ENCODE peak calls at places on chromosome 4, in six cellular contexts. Q is activated CD4-positive, alpha-beta T cell treated with anti-CD3 and anti-CD28 coated beads for 48 hours; E is fibroblast of the conjunctiva; D is NCI-H2081 treated with DMSO at 0.1 percent for 48 hours; V is stimulated activated CD8-positive, alpha-beta memory T cell treated with anti-CD3 and anti-CD28 coated beads, Interleukin-4, amount 100 ng/mL, for 24 hours; R is activated T-cell treated with anti-CD3 and anti-CD28 coated beads, Interleukin-2, amount 50 U/mL, for 72 hours. H is an unnamed sample.

GRCh38 chr4:158411180-158411721 is 110.4 kb upstream of the RXFP1 start:
- DNase-seq in Q (no peak), E (no peak), D (no peak), V (no peak), R (no peak), H (no peak)

GRCh38 chr4:172042714-172043114 is 229.5 kb downstream of the GALNTL6 start:
- DNase-seq in Q (no peak), E (no peak), D (peak; percentile 66), V (no peak), R (no peak), H (no peak)

GRCh38 chr4:114217150-114217817 is 237.8 kb upstream of the ARSJ start:
- DNase-seq in Q (no peak), E (no peak), D (no peak), V (no peak), R (no peak), H (no peak)

GRCh38 chr4:118348886-118349285 is 3.9 kb downstream of the PRSS12 start:
- DNase-seq in Q (no peak), E (no peak), D (no peak), V (no peak), R (no peak), H (no peak)

GRCh38 chr4:8910100-8910821 is 38.6 kb upstream of the HMX1 start:
- DNase-seq in Q (no peak), E (no peak), D (no peak), V (no peak), R (no peak), H (no peak)

GRCh38 chr4:64539234-64539849 is 130.1 kb upstream of the TECRL start:
- DNase-seq in Q (peak; percentile 46), E (peak; percentile 50), D (no peak), V (no peak), R (peak; percentile 20), H (peak; percentile 24)

GRCh38 chr4:116573540-116573939 is 511.8 kb downstream of the TRAM1L1 start:
- DNase-seq in Q (no peak), E (no peak), D (no peak), V (no peak), R (no peak), H (no peak)

GRCh38 chr4:140568507-140569306 is at the start of gene UCP1:
- DNase-seq in Q (peak; percentile 4), E (no peak), D (no peak), V (no peak), R (peak; percentile 8), H (no peak)

H was measured in activated CD4-positive, alpha-beta memory T cell treated with anti-CD3 and anti-CD28 coated beads for 36 hours.